ENCODE peak calls at places on chromosomes 2 and 18, in four cellular contexts. P is tibial artery, R is colonic mucosa, F is neural progenitor cell. B is an unnamed sample.

GRCh38 chr2:158142165-158142564 is 40.5 kb downstream of the UPP2 start:
- DNase-seq in R (no peak), F (no peak), P (no peak), B (no peak)

GRCh38 chr2:8004250-8004681 is 677.6 kb upstream of the ID2 start:
- DNase-seq in R (peak), F (no peak), P (no peak), B (peak)

GRCh38 chr2:22855081-22855480 is 529.9 kb upstream of the KLHL29 start:
- DNase-seq in P (no peak), R (no peak), F (peak), B (no peak)

GRCh38 chr2:64594563-64594989 is 59.1 kb downstream of the SERTAD2 start:
- DNase-seq in R (no peak), P (no peak), F (no peak), B (no peak)

GRCh38 chr2:109289011-109289410 is 160.0 kb downstream of the SH3RF3 start:
- DNase-seq in R (no peak), P (no peak), F (no peak), B (no peak)

GRCh38 chr2:109383505-109384307 is 230.1 kb downstream of the SEPTIN10 start:
- DNase-seq in F (no peak), R (no peak), P (peak), B (no peak)

GRCh38 chr2:150110548-150110947 is 376.9 kb downstream of the RND3 start:
- DNase-seq in F (no peak), P (no peak), R (no peak), B (no peak)

GRCh38 chr2:226607379-226607778 is 192.2 kb downstream of the IRS1 start:
- DNase-seq in F (no peak), R (no peak), P (no peak), B (no peak)

GRCh38 chr2:22035333-22035964 is 911.7 kb downstream of the TDRD15 start:
- DNase-seq in R (no peak), F (no peak), P (no peak), B (no peak)

GRCh38 chr18:11859282-11859797 is 8.1 kb downstream of the CHMP1B start:
- DNase-seq in F (no peak), R (no peak), P (no peak), B (no peak)

GRCh38 chr2:70678576-70679143 is 89.3 kb downstream of the ADD2 start:
- DNase-seq in R (no peak), F (no peak), P (no peak), B (no peak)

GRCh38 chr18:39946623-39947061 is 2008.4 kb upstream of the PIK3C3 start:
- DNase-seq in R (no peak), F (no peak), P (no peak), B (no peak)

GRCh38 chr18:54102123-54102522 is 122.3 kb downstream of the MBD2 start:
- DNase-seq in R (no peak), F (no peak), P (no peak), B (no peak)

GRCh38 chr2:135839713-135840112 is 2.7 kb upstream of the LCT start:
- DNase-seq in R (no peak), P (no peak), F (no peak), B (no peak)

GRCh38 chr2:16126969-16127940 is 186.9 kb downstream of the MYCN start:
- DNase-seq in P (no peak), F (no peak), R (peak), B (no peak)

GRCh38 chr2:158463496-158464095 is 6.8 kb downstream of the PKP4 start:
- DNase-seq in P (no peak), R (no peak), F (no peak), B (no peak)

GRCh38 chr2:133270550-133270949 is 297.7 kb downstream of the NCKAP5 start:
- DNase-seq in P (no peak), F (no peak), R (no peak), B (no peak)

GRCh38 chr2:207423886-207424285 is 105.9 kb upstream of the CREB1 start:
- DNase-seq in P (no peak), R (no peak), F (no peak), B (no peak)

GRCh38 chr2:195563857-195564512 is 93.0 kb upstream of the SLC39A10 start:
- DNase-seq in F (no peak), R (no peak), P (no peak), B (no peak)

GRCh38 chr2:112692496-112692911 is 28.3 kb upstream of the NT5DC4 start:
- DNase-seq in F (no peak), P (no peak), R (peak), B (no peak)

GRCh38 chr18:303011-303410 is 35.2 kb upstream of the THOC1 start:
- DNase-seq in P (no peak), F (no peak), R (no peak), B (no peak)

GRCh38 chr2:36246320-36246990 is 109.1 kb upstream of the CRIM1 start:
- DNase-seq in P (no peak), F (no peak), R (no peak), B (no peak)

GRCh38 chr18:76783786-76784484 is 38.4 kb upstream of the ZNF236 start:
- DNase-seq in F (no peak), P (no peak), R (no peak), B (no peak)

GRCh38 chr2:37843554-37843953 is 81.5 kb upstream of the RMDN2 start:
- DNase-seq in P (no peak), F (no peak), R (no peak), B (no peak)

GRCh38 chr18:42255908-42256765 is 301.1 kb downstream of the PIK3C3 start:
- DNase-seq in R (no peak), P (no peak), F (no peak), B (no peak)

GRCh38 chr18:24536326-24536725 is 75.9 kb downstream of the HRH4 start:
- DNase-seq in P (no peak), F (no peak), R (no peak), B (no peak)

GRCh38 chr2:225598922-225599321 is 199.4 kb downstream of the NYAP2 start:
- DNase-seq in F (no peak), P (no peak), R (no peak), B (no peak)

GRCh38 chr2:78682781-78683180 is 342.7 kb upstream of the REG3G start:
- DNase-seq in R (no peak), F (no peak), P (no peak), B (no peak)

GRCh38 chr2:39217192-39217550 is 26.6 kb downstream of the CDKL4 start:
- DNase-seq in P (no peak), F (no peak), R (no peak), B (no peak)

GRCh38 chr2:239943571-239943970 is 81.6 kb downstream of the NDUFA10 start:
- DNase-seq in F (no peak), P (peak), R (no peak), B (no peak)

GRCh38 chr2:10487144-10488104 is 39.3 kb upstream of the ODC1 start:
- DNase-seq in P (peak), R (no peak), F (no peak), B (no peak)

GRCh38 chr2:101830555-101830954 is 133.0 kb downstream of the MAP4K4 start:
- DNase-seq in R (no peak), P (no peak), F (no peak), B (no peak)

GRCh38 chr18:34707670-34708069 is 2.4 kb upstream of the DTNA start:
- DNase-seq in F (peak), P (peak), R (no peak), B (no peak)

GRCh38 chr18:80157708-80158343 is 48.8 kb downstream of the ADNP2 start:
- DNase-seq in R (peak), F (peak), P (no peak), B (peak)

GRCh38 chr2:45627911-45628310 is 16.8 kb upstream of the SRBD1 start:
- DNase-seq in F (no peak), R (no peak), P (no peak), B (no peak)

GRCh38 chr18:25248755-25249154 is 103.2 kb downstream of the ZNF521 start:
- DNase-seq in P (no peak), F (no peak), R (no peak), B (no peak)

GRCh38 chr2:172993924-172994717 is 81.5 kb upstream of the MAP3K20 start:
- DNase-seq in F (no peak), R (no peak), P (no peak), B (no peak)

GRCh38 chr2:182115258-182115657 is 129.6 kb downstream of the PPP1R1C start:
- DNase-seq in P (no peak), R (no peak), F (no peak), B (no peak)

GRCh38 chr2:27807476-27807875 is 36.0 kb downstream of the MRPL33 start:
- DNase-seq in R (peak), P (no peak), F (peak), B (no peak)

GRCh38 chr18:58254873-58255511 is 211.0 kb downstream of the NEDD4L start:
- DNase-seq in F (peak), P (no peak), R (no peak), B (no peak)

GRCh38 chr18:58255701-58256311 is 211.8 kb downstream of the NEDD4L start:
- DNase-seq in F (no peak), R (no peak), P (no peak), B (no peak)

GRCh38 chr18:58256316-58257080 is 212.5 kb downstream of the NEDD4L start:
- DNase-seq in F (no peak), P (no peak), R (no peak), B (no peak)

GRCh38 chr18:58258707-58259342 is 214.8 kb downstream of the NEDD4L start:
- DNase-seq in F (no peak), R (no peak), P (no peak), B (no peak)

GRCh38 chr18:58257461-58257860 is 213.4 kb downstream of the NEDD4L start:
- DNase-seq in P (no peak), F (no peak), R (no peak), B (no peak)
- H3K4me3 ChIP-seq in P (no peak), F (no peak), R (no peak), B (no peak)

DNA sequence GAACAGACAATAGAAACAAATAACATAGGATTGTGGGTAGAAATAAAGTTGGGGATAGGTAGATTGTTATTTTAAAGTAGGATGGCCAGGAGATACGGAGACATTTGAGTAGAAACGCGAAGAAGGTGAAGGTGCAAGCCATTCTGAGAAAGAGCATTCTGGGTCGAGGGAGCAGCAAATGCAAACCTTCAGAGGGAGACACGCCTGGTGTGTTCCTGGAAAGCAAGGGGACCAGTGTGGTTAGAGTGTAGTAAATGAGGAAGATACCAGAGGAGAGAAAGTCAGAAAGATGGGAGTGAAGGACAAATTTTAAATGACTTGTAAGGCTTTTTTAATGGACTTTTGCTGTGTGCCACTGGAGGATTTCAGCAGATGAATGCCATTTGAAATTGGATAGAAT is 1.7 kb downstream of the CYP20A1 start:
- DNase-seq in F (no peak), R (no peak), P (no peak), B (no peak)
- H3K4me3 ChIP-seq in F (peak), R (no peak), P (peak), B (peak)

GRCh38 chr18:75161629-75162028 is 47.3 kb downstream of the PTGR3 start:
- DNase-seq in F (no peak), P (no peak), R (peak), B (no peak)
- H3K4me3 ChIP-seq in F (no peak), P (peak), R (peak), B (peak)

GRCh38 chr2:168462543-168463045 is 6.5 kb downstream of the CERS6 start:
- DNase-seq in R (no peak), P (no peak), F (no peak), B (no peak)

GRCh38 chr2:168461178-168461941 is 5.3 kb downstream of the CERS6 start:
- DNase-seq in P (no peak), R (no peak), F (no peak), B (no peak)

GRCh38 chr2:168461942-168462331 is 5.9 kb downstream of the CERS6 start:
- DNase-seq in F (no peak), P (no peak), R (no peak), B (no peak)

GRCh38 chr2:168459256-168459655 is 3.2 kb downstream of the CERS6 start:
- DNase-seq in R (no peak), P (no peak), F (no peak), B (no peak)

DNA sequence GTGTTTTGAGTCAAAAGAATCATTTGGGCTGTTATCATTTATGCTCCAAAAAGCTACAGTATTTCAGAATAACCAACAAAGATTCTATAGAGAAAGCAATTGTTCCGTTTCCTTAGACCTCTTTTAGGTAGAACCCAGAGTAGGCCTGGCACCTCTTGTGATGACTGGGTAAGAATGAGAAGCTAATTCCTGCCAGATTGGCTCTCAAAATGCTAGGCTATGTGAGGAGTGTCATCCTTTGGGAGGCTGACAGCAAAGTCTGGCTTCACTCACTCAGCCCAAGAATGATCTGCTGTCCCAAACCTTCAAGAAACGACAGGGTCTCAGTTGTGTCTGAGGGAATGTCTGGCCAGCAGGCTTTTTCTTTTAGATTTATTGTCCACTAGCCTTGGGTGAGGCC is 4.5 kb downstream of the CERS6 start:
- DNase-seq in P (no peak), R (no peak), F (no peak), B (no peak)
- H3K4me3 ChIP-seq in P (no peak), R (no peak), F (no peak), B (no peak)

GRCh38 chr2:218368150-218368528 is 11.5 kb downstream of the CATIP start:
- DNase-seq in R (no peak), P (no peak), F (no peak), B (no peak)
- H3K4me3 ChIP-seq in R (peak), P (peak), F (peak), B (peak)

B was measured in thoracic aorta.